ENCODE peak calls at places on chromosomes 7 and 10, in ten cellular contexts. L, B, V, I, W, O, K, N, M and D are unnamed samples.

GRCh38 chr10:103510791-103511757 is 17.6 kb downstream of the NEURL1 start:
- DNase-seq in I (no peak), N (no peak), W (no peak), B (no peak), K (no peak), V (no peak), M (no peak), L (no peak), O (no peak), D (no peak)

GRCh38 chr10:17547026-17547425 is 70.1 kb downstream of the HACD1 start:
- DNase-seq in B (no peak), V (peak), M (no peak), W (no peak), I (no peak), N (no peak), K (peak), O (no peak), L (no peak), D (no peak)

GRCh38 chr10:82150123-82150900 is 275.3 kb downstream of the NRG3 start:
- DNase-seq in V (no peak), K (peak), L (no peak), B (no peak), I (no peak), O (no peak), M (peak), N (no peak), W (peak), D (no peak)

GRCh38 chr10:121442086-121442485 is 156.2 kb downstream of the FGFR2 start:
- DNase-seq in K (no peak), W (no peak), I (no peak), V (no peak), M (no peak), L (peak), O (no peak), N (no peak), B (no peak), D (no peak)

GRCh38 chr10:103740683-103741082 is 114.7 kb downstream of the SH3PXD2A start:
- DNase-seq in O (no peak), B (no peak), M (no peak), W (no peak), I (no peak), K (no peak), N (no peak), L (no peak), V (no peak), D (no peak)

GRCh38 chr7:24975647-24976260 is 4.2 kb downstream of the OSBPL3 start:
- DNase-seq in L (no peak), K (no peak), B (no peak), W (no peak), N (no peak), M (no peak), V (no peak), O (peak), I (no peak), D (no peak)

GRCh38 chr10:47055386-47056382 is 144.5 kb downstream of the PTPN20 start:
- DNase-seq in N (no peak), B (no peak), I (no peak), W (no peak), K (no peak), M (no peak), O (no peak), L (no peak), V (no peak), D (no peak)

GRCh38 chr7:111873963-111874693 is 311.8 kb upstream of the IMMP2L start:
- DNase-seq in M (no peak), N (no peak), V (no peak), I (no peak), L (no peak), B (no peak), W (no peak), O (no peak), K (no peak), D (no peak)

GRCh38 chr10:132392811-132393694 is 3.9 kb upstream of the PWWP2B start:
- DNase-seq in M (no peak), V (no peak), L (no peak), I (no peak), B (no peak), W (no peak), K (no peak), N (no peak), O (peak), D (no peak)

GRCh38 chr7:51141451-51141971 is 175.1 kb downstream of the COBL start:
- DNase-seq in L (no peak), B (peak), N (peak), W (peak), M (peak), V (peak), O (peak), K (peak), I (peak), D (no peak)